ENCODE peak calls at places on chromosomes 2 and 18, in eight cellular contexts. B is cardiac fibroblast, P is fibroblast of lung, K is pancreas, H is transverse colon, Z is endothelial cell of umbilical vein, A is AG04449, M is nephron progenitor cell. N is an unnamed sample.

GRCh38 chr2:103462712-103463111 is 700.9 kb downstream of the TMEM182 start:
- DNase-seq in P (no peak), H (no peak), A (no peak), K (no peak), Z (no peak), B (no peak), M (no peak), N (no peak)

GRCh38 chr2:101435011-101435862 is 39.7 kb downstream of the RFX8 start:
- DNase-seq in B (peak), K (no peak), H (no peak), P (peak), A (no peak), M (peak), Z (peak), N (peak)

GRCh38 chr2:46003912-46004473 is 293.2 kb upstream of the EPAS1 start:
- DNase-seq in B (no peak), M (no peak), Z (no peak), P (no peak), K (no peak), H (no peak), A (no peak), N (no peak)

GRCh38 chr2:221518937-221519635 is 53.0 kb downstream of the EPHA4 start:
- DNase-seq in B (no peak), A (no peak), Z (no peak), P (no peak), H (peak), M (no peak), K (no peak), N (no peak)

GRCh38 chr18:10312316-10313015 is 142.0 kb upstream of the APCDD1 start:
- DNase-seq in B (no peak), P (no peak), A (no peak), H (no peak), Z (no peak), M (no peak), K (no peak), N (no peak)

GRCh38 chr2:128446049-128446811 is 127.6 kb upstream of the HS6ST1 start:
- DNase-seq in M (no peak), H (no peak), A (no peak), B (no peak), Z (no peak), P (no peak), K (no peak), N (no peak)

GRCh38 chr2:20005067-20005627 is 7.3 kb downstream of the MATN3 start:
- DNase-seq in P (no peak), B (no peak), K (no peak), Z (no peak), H (no peak), M (no peak), A (no peak), N (no peak)

GRCh38 chr2:183359867-183360266 is 235.6 kb downstream of the NUP35 start:
- DNase-seq in A (no peak), Z (peak), M (no peak), P (peak), K (no peak), H (no peak), B (peak), N (peak)

GRCh38 chr18:12003894-12004293 is 22.6 kb downstream of the IMPA2 start:
- DNase-seq in B (no peak), K (no peak), Z (no peak), H (no peak), M (no peak), P (no peak), A (no peak), N (no peak)

GRCh38 chr18:79900610-79901570 is 50.6 kb downstream of the SLC66A2 start:
- DNase-seq in P (no peak), K (no peak), A (no peak), H (peak), Z (no peak), B (no peak), M (no peak), N (no peak)

GRCh38 chr2:31227711-31228125 is 6.2 kb upstream of the EHD3 start:
- DNase-seq in Z (no peak), K (no peak), P (peak), A (no peak), H (no peak), B (no peak), M (no peak), N (no peak)

GRCh38 chr18:79598046-79598884 is 81.3 kb upstream of the CTDP1 start:
- DNase-seq in P (no peak), H (peak), Z (no peak), B (no peak), M (peak), A (no peak), K (peak), N (no peak)

GRCh38 chr2:6914829-6915228 is 2.4 kb upstream of the RNF144A start:
- DNase-seq in A (no peak), P (no peak), B (peak), H (no peak), Z (peak), M (no peak), K (no peak), N (no peak)

GRCh38 chr2:219688560-219689445 is 61.4 kb downstream of the SLC4A3 start:
- DNase-seq in K (no peak), B (peak), M (no peak), H (no peak), P (peak), A (peak), Z (no peak), N (peak)

GRCh38 chr2:168719446-168719845 is 83.0 kb upstream of the NOSTRIN start:
- DNase-seq in M (no peak), H (no peak), K (no peak), A (no peak), Z (no peak), B (no peak), P (no peak), N (no peak)

GRCh38 chr2:232321156-232321816 is 57.3 kb upstream of the ALPP start:
- DNase-seq in P (no peak), K (peak), A (no peak), Z (no peak), H (peak), M (no peak), B (no peak), N (no peak)

GRCh38 chr2:168210898-168211570 is 36.4 kb downstream of the STK39 start:
- DNase-seq in H (no peak), A (peak), P (peak), K (no peak), B (peak), Z (peak), M (no peak), N (peak)

GRCh38 chr18:11857177-11857887 is 6.1 kb downstream of the CHMP1B start:
- DNase-seq in P (peak), A (peak), K (no peak), M (peak), B (peak), Z (peak), H (peak), N (peak)

GRCh38 chr18:12426924-12427323 is 19.2 kb downstream of the PRELID3A start:
- DNase-seq in Z (no peak), P (no peak), M (no peak), K (no peak), B (no peak), A (no peak), H (no peak), N (no peak)

GRCh38 chr2:72015281-72015680 is 132.4 kb downstream of the CYP26B1 start:
- DNase-seq in H (no peak), M (no peak), P (no peak), K (no peak), A (no peak), Z (no peak), B (peak), N (no peak)

GRCh38 chr18:10051877-10052631 is 138.2 kb downstream of the VAPA start:
- DNase-seq in A (no peak), B (peak), Z (peak), M (no peak), K (no peak), P (peak), H (peak), N (peak)

GRCh38 chr2:129381789-129382188 is 597.7 kb upstream of the RAB6C start:
- DNase-seq in H (no peak), M (no peak), K (no peak), B (no peak), Z (no peak), P (no peak), A (no peak), N (no peak)

GRCh38 chr2:160332318-160332717 is 132.2 kb upstream of the ITGB6 start:
- DNase-seq in Z (peak), H (no peak), B (peak), K (no peak), A (no peak), P (peak), M (no peak), N (no peak)

GRCh38 chr2:188701836-188702235 is 272.3 kb upstream of the COL3A1 start:
- DNase-seq in B (peak), M (no peak), Z (peak), P (peak), H (no peak), A (peak), K (no peak), N (no peak)

GRCh38 chr2:236177604-236177966 is 9.4 kb upstream of the GBX2 start:
- DNase-seq in A (no peak), K (no peak), P (peak), M (peak), B (peak), Z (peak), H (peak), N (no peak)

DNA sequence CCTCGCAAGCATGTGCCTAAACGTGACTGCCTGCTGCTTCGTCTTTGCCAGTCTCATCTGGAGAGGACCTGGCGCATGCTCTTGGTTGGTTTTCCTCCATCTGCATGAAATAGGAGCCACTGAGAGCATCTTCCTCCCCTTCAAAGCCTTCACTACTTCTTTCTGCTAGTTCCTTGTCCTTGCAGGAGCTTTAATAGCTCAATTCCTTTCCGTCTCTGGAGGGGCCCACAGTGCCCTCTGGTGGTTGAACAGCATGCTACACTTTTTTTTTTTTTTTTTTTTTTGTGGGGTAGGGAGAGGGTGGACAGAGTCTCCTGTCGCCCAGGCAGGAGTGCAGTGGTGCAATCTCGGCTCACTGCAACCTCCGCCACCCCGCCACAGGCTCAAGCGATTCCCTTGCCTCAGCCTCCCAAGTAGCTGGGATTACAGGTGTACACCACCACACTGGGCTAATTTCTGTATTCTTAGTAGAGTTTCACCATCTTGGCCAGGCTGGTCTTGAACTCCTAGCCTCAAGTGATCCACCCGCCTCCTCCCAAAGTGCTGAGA is 59.6 kb downstream of the SP110 start:
- DNase-seq in K (peak), M (peak), A (no peak), Z (peak), B (peak), P (peak), H (peak), N (peak)
- TF ChIP-seq CTCF in K (peak), M (peak), A (peak), Z (peak), B (peak), P (peak), H (peak), N (peak)

GRCh38 chr2:227341553-227341952 is 16.5 kb downstream of the MFF start:
- DNase-seq in B (no peak), H (no peak), K (no peak), P (no peak), M (no peak), A (no peak), Z (no peak), N (no peak)

GRCh38 chr2:227349989-227350648 is 25.1 kb downstream of the MFF start:
- DNase-seq in M (no peak), H (no peak), B (no peak), P (no peak), Z (no peak), A (no peak), K (no peak), N (no peak)

GRCh38 chr2:227351639-227352038 is 26.6 kb downstream of the MFF start:
- DNase-seq in K (no peak), Z (no peak), A (no peak), B (no peak), H (no peak), M (no peak), P (no peak), N (no peak)

DNA sequence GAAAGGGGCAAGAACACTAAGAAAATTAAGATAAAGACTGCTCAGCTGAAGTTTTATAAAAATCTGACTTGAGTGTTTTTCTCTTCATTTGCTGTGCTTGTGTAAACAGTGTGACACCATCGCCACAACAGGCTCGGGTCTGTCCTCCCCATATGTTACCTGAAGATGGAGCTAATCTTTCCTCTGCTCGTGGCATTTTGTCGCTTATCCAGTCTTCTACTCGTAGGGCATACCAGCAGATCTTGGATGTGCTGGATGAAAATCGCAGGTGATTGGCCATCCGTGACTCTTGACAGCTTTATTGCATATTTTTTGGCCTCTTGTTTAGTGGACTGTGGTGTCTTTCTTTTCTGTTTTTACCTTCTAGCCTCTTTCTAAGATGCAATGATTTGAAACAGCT is 22.1 kb downstream of the MFF start:
- DNase-seq in K (no peak), A (no peak), M (peak), P (no peak), Z (no peak), B (no peak), H (no peak), N (no peak)
- TF ChIP-seq CTCF in K (no peak), A (no peak), M (no peak), P (no peak), Z (no peak), B (no peak), H (no peak), N (no peak)

GRCh38 chr18:56743115-56743514 is 92.0 kb downstream of the WDR7 start:
- DNase-seq in M (no peak), P (no peak), H (no peak), K (no peak), Z (no peak), B (no peak), A (no peak), N (no peak)

GRCh38 chr18:56747032-56747658 is 96.0 kb downstream of the WDR7 start:
- DNase-seq in Z (no peak), K (no peak), P (no peak), A (no peak), M (no peak), H (no peak), B (no peak), N (no peak)

GRCh38 chr18:56747857-56748256 is 96.7 kb downstream of the WDR7 start:
- DNase-seq in A (no peak), K (no peak), P (no peak), Z (no peak), B (no peak), M (no peak), H (no peak), N (no peak)

GRCh38 chr18:56748698-56749268 is 97.6 kb downstream of the WDR7 start:
- DNase-seq in M (peak), Z (peak), H (no peak), A (peak), P (peak), K (no peak), B (peak), N (peak)
- TF ChIP-seq CTCF in M (peak), Z (peak), H (peak), A (peak), P (peak), K (peak), B (peak), N (peak)

GRCh38 chr18:47531759-47532158 is 280.3 kb upstream of the SKOR2 start:
- DNase-seq in Z (no peak), K (no peak), A (no peak), P (no peak), M (peak), B (no peak), H (no peak), N (no peak)
- TF ChIP-seq CTCF in Z (no peak), K (no peak), A (no peak), P (no peak), M (peak), B (no peak), H (no peak), N (no peak)

DNA sequence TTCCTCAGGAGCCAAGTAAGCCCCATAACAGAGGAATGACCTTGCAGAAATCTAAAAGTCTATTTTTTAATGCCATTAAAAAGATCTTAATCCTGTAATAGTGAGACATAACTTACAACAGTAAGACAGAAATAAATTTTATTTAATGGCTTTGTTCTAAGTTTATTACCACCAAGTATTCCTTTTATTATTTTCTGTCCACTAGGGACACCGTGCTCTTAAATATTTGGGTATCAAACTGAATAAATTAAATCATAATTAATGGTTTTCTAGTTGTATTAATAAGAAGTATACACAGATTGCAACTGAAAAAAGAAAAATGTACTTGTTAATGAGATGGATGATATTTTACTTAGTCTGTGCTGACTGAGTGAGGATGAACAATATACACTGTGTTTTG is 3.1 kb upstream of the B4GALT6 start:
- DNase-seq in P (peak), K (no peak), B (no peak), Z (no peak), M (no peak), H (no peak), A (no peak), N (no peak)
- TF ChIP-seq CTCF in P (peak), K (no peak), B (peak), Z (no peak), M (peak), H (no peak), A (no peak), N (no peak)

GRCh38 chr18:52667388-52667787 is 327.4 kb downstream of the DCC start:
- DNase-seq in M (no peak), A (no peak), H (no peak), P (no peak), Z (no peak), B (no peak), K (no peak), N (no peak)

GRCh38 chr18:52670903-52671302 is 330.9 kb downstream of the DCC start:
- DNase-seq in Z (no peak), P (peak), A (no peak), M (no peak), B (peak), H (no peak), K (no peak), N (peak)
- TF ChIP-seq CTCF in Z (no peak), P (peak), A (peak), M (no peak), B (no peak), H (no peak), K (peak), N (peak)

GRCh38 chr2:14039134-14039533 is 593.4 kb upstream of the LRATD1 start:
- DNase-seq in H (no peak), B (no peak), A (no peak), P (no peak), Z (no peak), M (no peak), K (no peak), N (no peak)
- TF ChIP-seq CTCF in H (no peak), B (no peak), A (no peak), P (no peak), Z (no peak), M (no peak), K (no peak), N (no peak)

N was measured in astrocyte of the cerebellum.